ENCODE peak calls at places on chromosome 1, in eight cellular contexts. S is fibroblast of mammary gland; X is tibial artery; R is ovary; Z is fibroblast of pulmonary artery; M is progenitor cell of endocrine pancreas; N is CD8-positive, alpha-beta T cell; Y is GM13976. H is an unnamed sample.

GRCh38 chr1:166671627-166672026 is 167.6 kb upstream of the POGK start:
- DNase-seq in R (no peak), M (no peak), X (no peak), S (no peak), Y (no peak), N (no peak), Z (no peak), H (no peak)

GRCh38 chr1:109498161-109498801 is 4.4 kb downstream of the CYB561D1 start:
- DNase-seq in R (peak; percentile 51), Z (peak; percentile 49), N (no peak), M (peak; percentile 28), S (peak; percentile 34), X (no peak), Y (no peak), H (peak; percentile 29)

GRCh38 chr1:230067441-230067870 is 418 bp downstream of the GALNT2 start:
- DNase-seq in M (peak; percentile 39), X (no peak), R (peak; percentile 60), N (peak; percentile 4), Y (peak; percentile 51), S (peak; percentile 57), Z (peak; percentile 53), H (no peak)

GRCh38 chr1:67228791-67229190 is 62.5 kb downstream of the IL23R start:
- DNase-seq in Z (no peak), M (no peak), R (no peak), S (no peak), N (no peak), X (no peak), Y (no peak), H (no peak)

GRCh38 chr1:223341111-223341510 is 22.9 kb downstream of the SUSD4 start:
- DNase-seq in Z (no peak), Y (no peak), M (no peak), S (peak; percentile 8), R (peak; percentile 78), X (no peak), N (no peak), H (no peak)

GRCh38 chr1:26858891-26859630 is 3.9 kb upstream of the SFN start:
- DNase-seq in S (no peak), X (no peak), M (no peak), Y (no peak), R (no peak), N (no peak), Z (no peak), H (no peak)

GRCh38 chr1:182054698-182055326 is 6.7 kb downstream of the ZNF648 start:
- DNase-seq in Z (no peak), Y (peak; percentile 65), X (peak; percentile 56), R (no peak), N (peak; percentile 31), M (no peak), S (peak; percentile 35), H (peak; percentile 62)

GRCh38 chr1:50268049-50268448 is 155.2 kb downstream of the DMRTA2 start:
- DNase-seq in R (no peak), Y (no peak), S (no peak), X (no peak), Z (no peak), M (peak; percentile 57), N (no peak), H (peak; percentile 6)

GRCh38 chr1:39575191-39576015 is 1.2 kb downstream of the PABPC4 start:
- DNase-seq in N (peak; percentile 16), M (peak; percentile 28), R (peak; percentile 59), X (peak; percentile 48), Y (peak; percentile 80), S (peak; percentile 82), Z (peak; percentile 73), H (peak; percentile 59)

GRCh38 chr1:197773856-197774255 is 1.4 kb downstream of the DENND1B start:
- DNase-seq in Z (no peak), S (no peak), R (no peak), N (no peak), X (no peak), Y (no peak), M (no peak), H (peak; percentile 25)

GRCh38 chr1:203720253-203720652 is 44.7 kb upstream of the LAX1 start:
- DNase-seq in Y (no peak), N (no peak), Z (no peak), M (no peak), X (no peak), S (no peak), R (no peak), H (no peak)

GRCh38 chr1:168918860-168919741 is 187.4 kb upstream of the ATP1B1 start:
- DNase-seq in Y (no peak), N (no peak), S (no peak), X (no peak), M (no peak), R (no peak), Z (peak; percentile 30), H (no peak)

GRCh38 chr1:51189421-51190073 is 46.5 kb upstream of the RNF11 start:
- DNase-seq in X (no peak), M (peak; percentile 13), Y (peak; percentile 73), N (peak; percentile 3), S (peak; percentile 81), Z (peak; percentile 86), R (peak; percentile 53), H (peak; percentile 64)

GRCh38 chr1:44170281-44170823 is 28.9 kb upstream of the KLF18 start:
- DNase-seq in Y (no peak), S (peak; percentile 79), Z (peak; percentile 61), N (no peak), R (no peak), M (no peak), X (no peak), H (no peak)

GRCh38 chr1:198234511-198235251 is 77.9 kb downstream of the NEK7 start:
- DNase-seq in S (peak; percentile 56), X (no peak), Z (peak; percentile 52), M (no peak), R (no peak), Y (no peak), N (no peak), H (no peak)

GRCh38 chr1:27257155-27257554 is 22.7 kb downstream of the WDTC1 start:
- DNase-seq in Y (no peak), X (no peak), Z (peak; percentile 14), S (peak; percentile 46), N (no peak), R (no peak), M (no peak), H (no peak)

GRCh38 chr1:66938618-66939017 is 13.8 kb downstream of the MIER1 start:
- DNase-seq in S (peak; percentile 41), N (no peak), M (no peak), X (no peak), R (no peak), Y (no peak), Z (peak; percentile 58), H (no peak)

GRCh38 chr1:209400351-209401220 is 182.9 kb upstream of the CAMK1G start:
- DNase-seq in S (no peak), R (no peak), N (no peak), Y (no peak), M (no peak), Z (no peak), X (no peak), H (no peak)

GRCh38 chr1:223001653-223002634 is 141.1 kb downstream of the TLR5 start:
- DNase-seq in Z (no peak), M (no peak), N (no peak), X (no peak), Y (no peak), R (no peak), S (peak; percentile 60), H (no peak)

GRCh38 chr1:60052634-60053033 is 20.9 kb downstream of the C1orf87 start:
- DNase-seq in R (no peak), N (no peak), Z (no peak), M (no peak), Y (no peak), X (no peak), S (no peak), H (no peak)

DNA sequence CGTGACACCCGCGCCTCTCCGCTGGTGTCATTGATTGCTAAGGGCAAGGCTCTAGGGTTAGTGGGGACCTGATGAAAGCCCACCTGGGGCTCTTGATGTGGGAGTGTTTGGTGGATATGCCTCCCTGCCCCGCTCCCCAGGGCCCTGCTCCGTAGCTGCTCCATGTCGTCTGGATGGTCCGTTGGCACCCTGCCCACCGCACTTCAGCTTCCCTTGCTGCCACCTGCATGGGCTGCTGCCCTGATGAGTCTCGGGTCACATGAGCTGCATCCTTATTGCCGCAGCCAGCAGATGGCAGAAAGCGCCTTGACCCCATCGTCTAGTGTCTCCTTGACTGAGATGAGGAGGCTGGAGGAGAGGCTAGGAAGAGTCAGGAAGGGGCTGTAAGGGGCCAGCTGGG is 439.4 kb downstream of the CAMTA1 start:
- DNase-seq in S (peak; percentile 26), M (no peak), Z (no peak), X (no peak), R (no peak), Y (no peak), N (no peak), H (no peak)
- TF ChIP-seq CTCF in S (peak; percentile 8), M (no peak), Z (no peak), X (no peak), R (no peak), Y (no peak), N (no peak), H (no peak)

DNA sequence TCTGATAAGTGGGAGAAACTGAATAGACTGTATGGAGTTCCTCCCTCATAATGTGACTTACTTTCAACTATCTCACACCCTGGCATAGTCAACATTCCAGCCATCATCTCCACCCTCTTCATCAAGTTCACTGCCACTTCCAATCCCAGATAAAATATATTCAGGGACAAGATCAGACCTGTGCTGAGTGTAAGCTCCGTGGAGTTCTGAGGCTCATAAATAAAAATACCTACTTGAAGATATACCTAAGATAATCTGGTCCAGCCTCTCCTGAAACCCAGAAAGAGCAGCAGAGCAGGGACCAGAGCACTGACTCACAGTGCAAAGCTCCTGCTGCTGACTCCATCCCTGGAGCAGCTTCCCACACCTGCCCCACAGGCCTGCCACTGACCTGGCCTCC is 1.7 kb upstream of the LCE7A start:
- DNase-seq in Y (no peak), Z (no peak), S (no peak), M (no peak), N (no peak), R (no peak), X (no peak), H (no peak)
- TF ChIP-seq CTCF in Y (no peak), Z (no peak), S (no peak), M (no peak), N (no peak), R (no peak), X (no peak), H (no peak)

DNA sequence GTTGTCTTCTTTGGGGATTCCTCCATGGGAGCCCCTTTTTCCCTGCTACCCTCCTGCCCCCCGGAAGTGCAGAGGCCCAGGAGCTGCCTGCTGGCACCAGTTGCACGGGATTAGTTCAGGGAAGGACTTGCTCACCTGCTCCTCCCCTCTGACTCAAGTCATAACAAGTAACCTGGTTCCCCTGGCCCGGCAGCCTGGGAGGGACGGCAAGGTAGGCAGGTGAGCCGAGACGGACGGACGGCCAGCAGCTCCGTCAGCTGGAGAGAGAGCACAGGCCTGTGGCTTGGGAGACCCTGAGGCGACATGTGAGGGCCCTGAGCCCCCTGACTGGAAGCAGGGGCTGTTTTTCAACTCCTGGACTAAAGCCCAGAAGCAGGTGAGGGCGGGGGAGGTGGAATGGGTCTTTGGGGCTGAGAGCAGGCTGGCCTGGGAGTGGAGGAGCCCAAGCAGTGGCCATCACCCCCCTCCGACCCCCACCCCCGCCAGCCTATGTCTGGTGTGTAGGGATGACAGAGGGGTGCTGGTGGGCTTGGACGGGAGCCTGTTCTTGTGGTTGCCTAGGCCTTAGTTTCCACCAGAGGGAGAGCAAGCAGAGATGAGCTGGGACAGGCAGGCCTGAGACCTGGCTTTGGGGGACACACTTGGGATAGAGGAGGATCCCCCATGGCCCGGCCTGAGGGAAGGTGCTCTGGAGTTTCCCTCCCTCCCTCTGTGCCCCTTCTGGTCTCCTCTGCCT is at the start of gene INAVA:
- DNase-seq in Y (no peak), M (no peak), R (no peak), X (no peak), Z (no peak), S (no peak), N (no peak), H (no peak)
- TF ChIP-seq CTCF in Y (no peak), M (no peak), R (no peak), X (no peak), Z (no peak), S (no peak), N (no peak), H (no peak)

GRCh38 chr1:78855258-78855657 is 151.3 kb downstream of the ADGRL4 start:
- DNase-seq in S (no peak), R (no peak), M (no peak), Z (no peak), Y (peak; percentile 22), X (no peak), N (no peak), H (no peak)
- TF ChIP-seq CTCF in S (no peak), R (no peak), M (no peak), Z (no peak), Y (no peak), X (no peak), N (no peak), H (no peak)

H was measured in OCI-LY7.